ENCODE peak calls at places on chromosomes 3 and 15, in eight cellular contexts. One of them, this sample, is unnamed. For H3K27me3, the result is how much of the 10 kb centered on the place peaks cover.

GRCh38 chr3:72288955-72289707 is 504.2 kb upstream of the PROK2 start:
- DNase-seq in heart left ventricle: peak
- DNase-seq in tibial nerve: no peak
- DNase-seq in cardiac muscle cell: peak
- DNase-seq in right lobe of liver: no peak
- DNase-seq in GM12878: no peak
- DNase-seq in tibial artery: peak
- DNase-seq in upper lobe of right lung: peak
- DNase-seq in this sample: peak

GRCh38 chr15:84791763-84792162 is 25.4 kb upstream of the ALPK3 start:
- DNase-seq in GM12878: no peak
- DNase-seq in upper lobe of right lung: no peak
- DNase-seq in heart left ventricle: no peak
- DNase-seq in cardiac muscle cell: no peak
- DNase-seq in right lobe of liver: no peak
- DNase-seq in tibial artery: no peak
- DNase-seq in tibial nerve: no peak
- DNase-seq in this sample: no peak

GRCh38 chr3:152389316-152389934 is 120.7 kb downstream of the MBNL1 start:
- DNase-seq in cardiac muscle cell: no peak
- DNase-seq in heart left ventricle: no peak
- DNase-seq in tibial artery: no peak
- DNase-seq in upper lobe of right lung: no peak
- DNase-seq in GM12878: no peak
- DNase-seq in tibial nerve: no peak
- DNase-seq in right lobe of liver: no peak
- DNase-seq in this sample: no peak

GRCh38 chr3:20066079-20066478 is 25.8 kb downstream of the KAT2B start:
- DNase-seq in tibial nerve: no peak
- DNase-seq in upper lobe of right lung: no peak
- DNase-seq in cardiac muscle cell: no peak
- DNase-seq in right lobe of liver: no peak
- DNase-seq in heart left ventricle: no peak
- DNase-seq in GM12878: no peak
- DNase-seq in tibial artery: no peak
- DNase-seq in this sample: no peak

GRCh38 chr15:51121631-51122225 is 27.0 kb upstream of the TNFAIP8L3 start:
- DNase-seq in cardiac muscle cell: no peak
- DNase-seq in tibial nerve: no peak
- DNase-seq in tibial artery: no peak
- DNase-seq in heart left ventricle: no peak
- DNase-seq in right lobe of liver: no peak
- DNase-seq in upper lobe of right lung: no peak
- DNase-seq in GM12878: no peak
- DNase-seq in this sample: no peak

GRCh38 chr15:74134387-74135027 is 4.1 kb downstream of the ISLR2 start:
- DNase-seq in upper lobe of right lung: no peak
- DNase-seq in GM12878: no peak
- DNase-seq in right lobe of liver: peak
- DNase-seq in tibial artery: peak
- DNase-seq in heart left ventricle: peak
- DNase-seq in tibial nerve: no peak
- DNase-seq in cardiac muscle cell: peak
- DNase-seq in this sample: peak

GRCh38 chr15:88890495-88890894 is 4.8 kb downstream of the HAPLN3 start:
- DNase-seq in GM12878: no peak
- DNase-seq in cardiac muscle cell: no peak
- DNase-seq in tibial nerve: no peak
- DNase-seq in tibial artery: no peak
- DNase-seq in heart left ventricle: no peak
- DNase-seq in right lobe of liver: no peak
- DNase-seq in upper lobe of right lung: no peak
- DNase-seq in this sample: no peak

GRCh38 chr3:45915518-45916231 is 27.6 kb upstream of the CXCR6 start:
- DNase-seq in GM12878: peak
- DNase-seq in tibial artery: no peak
- DNase-seq in right lobe of liver: no peak
- DNase-seq in cardiac muscle cell: no peak
- DNase-seq in upper lobe of right lung: peak
- DNase-seq in tibial nerve: no peak
- DNase-seq in heart left ventricle: no peak
- DNase-seq in this sample: no peak

GRCh38 chr15:72057548-72058091 is 60.3 kb downstream of the MYO9A start:
- DNase-seq in upper lobe of right lung: no peak
- DNase-seq in GM12878: no peak
- DNase-seq in right lobe of liver: no peak
- DNase-seq in cardiac muscle cell: no peak
- DNase-seq in tibial nerve: no peak
- DNase-seq in tibial artery: no peak
- DNase-seq in heart left ventricle: no peak
- DNase-seq in this sample: peak

GRCh38 chr3:142502187-142502985 is 54.5 kb upstream of the XRN1 start:
- DNase-seq in right lobe of liver: no peak
- DNase-seq in tibial artery: no peak
- DNase-seq in cardiac muscle cell: no peak
- DNase-seq in upper lobe of right lung: no peak
- DNase-seq in heart left ventricle: no peak
- DNase-seq in GM12878: no peak
- DNase-seq in tibial nerve: no peak
- DNase-seq in this sample: no peak

GRCh38 chr15:31317033-31317979 is 9.3 kb upstream of the KLF13 start:
- DNase-seq in cardiac muscle cell: no peak
- DNase-seq in right lobe of liver: peak
- DNase-seq in GM12878: no peak
- DNase-seq in upper lobe of right lung: no peak
- DNase-seq in tibial artery: no peak
- DNase-seq in heart left ventricle: no peak
- DNase-seq in tibial nerve: no peak
- DNase-seq in this sample: no peak

GRCh38 chr3:122948398-122948797 is 79.2 kb downstream of the SEMA5B start:
- DNase-seq in right lobe of liver: no peak
- DNase-seq in cardiac muscle cell: peak
- DNase-seq in tibial nerve: no peak
- DNase-seq in heart left ventricle: no peak
- DNase-seq in tibial artery: no peak
- DNase-seq in upper lobe of right lung: no peak
- DNase-seq in GM12878: no peak
- DNase-seq in this sample: no peak

GRCh38 chr3:153144779-153145178 is 17.2 kb upstream of the RAP2B start:
- DNase-seq in cardiac muscle cell: no peak
- DNase-seq in GM12878: no peak
- DNase-seq in tibial artery: no peak
- DNase-seq in upper lobe of right lung: no peak
- DNase-seq in heart left ventricle: no peak
- DNase-seq in right lobe of liver: no peak
- DNase-seq in tibial nerve: no peak
- DNase-seq in this sample: peak

GRCh38 chr3:23904545-23904944 is 12.2 kb downstream of the NKIRAS1 start:
- DNase-seq in GM12878: no peak
- DNase-seq in right lobe of liver: no peak
- DNase-seq in heart left ventricle: no peak
- DNase-seq in upper lobe of right lung: no peak
- DNase-seq in tibial artery: no peak
- DNase-seq in cardiac muscle cell: no peak
- DNase-seq in tibial nerve: no peak
- DNase-seq in this sample: no peak

GRCh38 chr3:23895181-23895580 is 21.6 kb downstream of the NKIRAS1 start:
- DNase-seq in right lobe of liver: no peak
- DNase-seq in tibial artery: no peak
- DNase-seq in tibial nerve: no peak
- DNase-seq in GM12878: no peak
- DNase-seq in upper lobe of right lung: no peak
- DNase-seq in cardiac muscle cell: no peak
- DNase-seq in heart left ventricle: no peak
- DNase-seq in this sample: no peak

DNA sequence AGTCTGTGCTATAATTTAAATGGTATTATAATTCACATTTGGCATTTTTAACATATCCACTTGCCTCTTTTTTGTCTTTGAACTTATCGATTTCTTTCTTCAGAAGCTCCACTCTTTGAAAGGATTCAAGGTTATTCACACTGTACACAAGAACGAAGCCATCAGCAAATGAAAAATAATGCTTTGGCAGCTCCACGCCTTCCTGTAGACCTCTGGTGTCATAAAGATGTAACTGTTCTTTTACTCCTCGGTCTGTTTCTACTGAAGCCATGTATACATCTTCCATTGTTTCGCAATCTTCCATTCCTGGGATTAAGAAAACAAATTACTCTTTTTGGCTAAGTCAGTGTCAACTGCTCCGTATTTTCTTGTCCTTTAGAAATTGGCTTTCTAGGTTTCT is 16.0 kb downstream of the NKIRAS1 start:
- DNase-seq in cardiac muscle cell: no peak
- DNase-seq in heart left ventricle: no peak
- DNase-seq in right lobe of liver: no peak
- DNase-seq in upper lobe of right lung: no peak
- DNase-seq in tibial artery: no peak
- DNase-seq in tibial nerve: no peak
- DNase-seq in GM12878: no peak
- DNase-seq in this sample: no peak
- TF ChIP-seq CTCF in cardiac muscle cell: peak
- TF ChIP-seq CTCF in heart left ventricle: no peak
- TF ChIP-seq CTCF in right lobe of liver: no peak
- TF ChIP-seq CTCF in upper lobe of right lung: no peak
- TF ChIP-seq CTCF in tibial artery: no peak
- TF ChIP-seq CTCF in tibial nerve: no peak
- TF ChIP-seq CTCF in GM12878: no peak
- TF ChIP-seq CTCF in this sample: no peak

GRCh38 chr3:159798951-159799350 is 189.7 kb upstream of the IL12A start:
- DNase-seq in right lobe of liver: no peak
- DNase-seq in tibial artery: no peak
- DNase-seq in upper lobe of right lung: no peak
- DNase-seq in heart left ventricle: no peak
- DNase-seq in GM12878: no peak
- DNase-seq in tibial nerve: no peak
- DNase-seq in cardiac muscle cell: peak
- DNase-seq in this sample: no peak
- H3K27me3 ChIP-seq in right lobe of liver: under half
- H3K27me3 ChIP-seq in tibial artery: under half
- H3K27me3 ChIP-seq in upper lobe of right lung: under half
- H3K27me3 ChIP-seq in heart left ventricle: under half
- H3K27me3 ChIP-seq in GM12878: under half
- H3K27me3 ChIP-seq in tibial nerve: under half
- H3K27me3 ChIP-seq in cardiac muscle cell: under half
- H3K27me3 ChIP-seq in this sample: under half

GRCh38 chr3:187974857-187975257 is 179.1 kb upstream of the LPP start:
- DNase-seq in heart left ventricle: no peak
- DNase-seq in right lobe of liver: no peak
- DNase-seq in GM12878: no peak
- DNase-seq in upper lobe of right lung: no peak
- DNase-seq in tibial artery: no peak
- DNase-seq in tibial nerve: no peak
- DNase-seq in cardiac muscle cell: no peak
- DNase-seq in this sample: no peak
- H3K4me3 ChIP-seq in heart left ventricle: no peak
- H3K4me3 ChIP-seq in right lobe of liver: peak
- H3K4me3 ChIP-seq in GM12878: peak
- H3K4me3 ChIP-seq in upper lobe of right lung: no peak
- H3K4me3 ChIP-seq in tibial artery: no peak
- H3K4me3 ChIP-seq in tibial nerve: no peak
- H3K4me3 ChIP-seq in cardiac muscle cell: no peak
- H3K4me3 ChIP-seq in this sample: no peak

GRCh38 chr3:78255403-78255802 is 1215.5 kb downstream of the ROBO2 start:
- DNase-seq in upper lobe of right lung: no peak
- DNase-seq in GM12878: no peak
- DNase-seq in tibial artery: no peak
- DNase-seq in heart left ventricle: no peak
- DNase-seq in right lobe of liver: no peak
- DNase-seq in cardiac muscle cell: no peak
- DNase-seq in tibial nerve: no peak
- DNase-seq in this sample: peak
- TF ChIP-seq CTCF in upper lobe of right lung: no peak
- TF ChIP-seq CTCF in GM12878: no peak
- TF ChIP-seq CTCF in tibial artery: no peak
- TF ChIP-seq CTCF in heart left ventricle: no peak
- TF ChIP-seq CTCF in right lobe of liver: no peak
- TF ChIP-seq CTCF in cardiac muscle cell: no peak
- TF ChIP-seq CTCF in tibial nerve: no peak
- TF ChIP-seq CTCF in this sample: no peak

This sample was measured in endothelial cell of umbilical vein.